ENCODE peak calls at places on chromosome 7, in six cellular contexts. V is cardiac fibroblast, E is SJCRH30, A is PC-3, L is HCT116, T is mesenchymal stem cell. S is an unnamed sample.

GRCh38 chr7:64874114-64874513 is 29.0 kb upstream of the ZNF273 start:
- DNase-seq in V (no peak), E (peak), A (peak), L (no peak), T (no peak), S (no peak)

GRCh38 chr7:94092980-94093379 is 88.8 kb upstream of the BET1 start:
- DNase-seq in V (no peak), E (no peak), A (no peak), L (no peak), T (no peak), S (no peak)

GRCh38 chr7:67692425-67692824 is 695.8 kb downstream of the TYW1 start:
- DNase-seq in V (no peak), E (no peak), A (peak), L (no peak), T (no peak), S (no peak)

GRCh38 chr7:26097837-26098668 is 53.9 kb upstream of the NFE2L3 start:
- DNase-seq in V (no peak), E (no peak), A (peak), L (no peak), T (no peak), S (no peak)

GRCh38 chr7:43085017-43085416 is 27.4 kb upstream of the HECW1 start:
- DNase-seq in V (no peak), E (no peak), A (no peak), L (no peak), T (no peak), S (no peak)

GRCh38 chr7:86947956-86948355 is 111.5 kb downstream of the ELAPOR2 start:
- DNase-seq in V (no peak), E (no peak), A (no peak), L (no peak), T (no peak), S (no peak)

GRCh38 chr7:149821191-149822148 is 16.7 kb upstream of the ZNF862 start:
- DNase-seq in V (no peak), E (no peak), A (no peak), L (no peak), T (no peak), S (no peak)

GRCh38 chr7:1357601-1358271 is 101.5 kb downstream of the MICALL2 start:
- DNase-seq in V (no peak), E (peak), A (no peak), L (no peak), T (no peak), S (no peak)

GRCh38 chr7:29915481-29916215 is 74.0 kb downstream of the SCRN1 start:
- DNase-seq in V (peak), E (no peak), A (no peak), L (no peak), T (no peak), S (no peak)

GRCh38 chr7:28921822-28922221 is 36.3 kb downstream of the TRIL start:
- DNase-seq in V (peak), E (peak), A (peak), L (peak), T (peak), S (peak)

GRCh38 chr7:116542618-116543017 is 17.8 kb downstream of the CAV1 start:
- DNase-seq in V (peak), E (no peak), A (no peak), L (no peak), T (peak), S (no peak)

GRCh38 chr7:41416208-41416595 is 286.7 kb downstream of the INHBA start:
- DNase-seq in V (peak), E (no peak), A (no peak), L (no peak), T (no peak), S (no peak)

GRCh38 chr7:151585744-151586424 is 66.2 kb upstream of the RHEB start:
- DNase-seq in V (no peak), E (no peak), A (no peak), L (no peak), T (no peak), S (no peak)

GRCh38 chr7:17912050-17912449 is 28.2 kb downstream of the SNX13 start:
- DNase-seq in V (no peak), E (no peak), A (no peak), L (no peak), T (no peak), S (no peak)

GRCh38 chr7:107077699-107078516 is 33.4 kb downstream of the PRKAR2B start:
- DNase-seq in V (no peak), E (no peak), A (no peak), L (peak), T (no peak), S (no peak)

GRCh38 chr7:5692112-5692844 is 89.2 kb downstream of the RNF216 start:
- DNase-seq in V (peak), E (peak), A (peak), L (no peak), T (peak), S (no peak)

GRCh38 chr7:28572321-28573058 is 160.2 kb downstream of the CREB5 start:
- DNase-seq in V (no peak), E (no peak), A (peak), L (no peak), T (no peak), S (no peak)

GRCh38 chr7:47744883-47745282 is 163.0 kb upstream of the TNS3 start:
- DNase-seq in V (no peak), E (no peak), A (no peak), L (no peak), T (no peak), S (no peak)

GRCh38 chr7:156493942-156494341 is 146.6 kb upstream of the RNF32 start:
- DNase-seq in V (no peak), E (no peak), A (peak), L (no peak), T (peak), S (no peak)

GRCh38 chr7:44488955-44489354 is 1.5 kb downstream of the NUDCD3 start:
- DNase-seq in V (no peak), E (no peak), A (no peak), L (no peak), T (no peak), S (no peak)
- H3K4me3 ChIP-seq in V (no peak), E (peak), A (peak), L (peak), T (no peak), S (no peak)

DNA sequence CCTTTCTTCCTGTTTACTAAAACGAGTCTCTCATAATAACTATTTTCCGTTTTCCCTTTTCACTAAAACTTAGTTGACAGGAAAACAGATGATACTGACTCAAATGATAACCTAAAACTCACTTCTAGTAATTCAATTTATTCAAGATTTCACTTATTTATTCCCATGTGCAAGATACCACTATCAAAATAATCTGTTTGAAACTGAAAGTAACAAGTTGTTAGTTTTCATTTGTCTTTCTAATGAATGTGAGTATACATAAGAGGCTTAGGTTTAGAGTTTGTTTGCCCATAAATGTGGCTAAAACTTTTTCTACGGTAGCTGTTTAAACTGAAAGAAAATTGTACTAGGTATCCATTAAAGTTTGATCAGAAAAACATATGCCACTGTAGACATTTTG is 314.9 kb upstream of the STEAP1 start:
- DNase-seq in V (no peak), E (no peak), A (no peak), L (no peak), T (no peak), S (no peak)
- H3K4me3 ChIP-seq in V (no peak), E (no peak), A (no peak), L (no peak), T (no peak), S (no peak)

GRCh38 chr7:111012799-111013675 is 77.9 kb upstream of the LRRN3 start:
- DNase-seq in V (no peak), E (no peak), A (no peak), L (no peak), T (no peak), S (no peak)
- H3K4me3 ChIP-seq in V (no peak), E (no peak), A (no peak), L (no peak), T (no peak), S (no peak)

GRCh38 chr7:74454059-74454947 is 597 bp downstream of the GTF2IRD1 start:
- DNase-seq in V (no peak), E (peak), A (no peak), L (no peak), T (no peak), S (peak)

GRCh38 chr7:74453321-74454011 is at the start of gene GTF2IRD1:
- DNase-seq in V (peak), E (peak), A (peak), L (no peak), T (peak), S (peak)

GRCh38 chr7:74457007-74457406 is 3.3 kb downstream of the GTF2IRD1 start:
- DNase-seq in V (no peak), E (no peak), A (no peak), L (no peak), T (no peak), S (no peak)

GRCh38 chr7:74455933-74456332 is 2.2 kb downstream of the GTF2IRD1 start:
- DNase-seq in V (no peak), E (no peak), A (no peak), L (no peak), T (peak), S (no peak)

DNA sequence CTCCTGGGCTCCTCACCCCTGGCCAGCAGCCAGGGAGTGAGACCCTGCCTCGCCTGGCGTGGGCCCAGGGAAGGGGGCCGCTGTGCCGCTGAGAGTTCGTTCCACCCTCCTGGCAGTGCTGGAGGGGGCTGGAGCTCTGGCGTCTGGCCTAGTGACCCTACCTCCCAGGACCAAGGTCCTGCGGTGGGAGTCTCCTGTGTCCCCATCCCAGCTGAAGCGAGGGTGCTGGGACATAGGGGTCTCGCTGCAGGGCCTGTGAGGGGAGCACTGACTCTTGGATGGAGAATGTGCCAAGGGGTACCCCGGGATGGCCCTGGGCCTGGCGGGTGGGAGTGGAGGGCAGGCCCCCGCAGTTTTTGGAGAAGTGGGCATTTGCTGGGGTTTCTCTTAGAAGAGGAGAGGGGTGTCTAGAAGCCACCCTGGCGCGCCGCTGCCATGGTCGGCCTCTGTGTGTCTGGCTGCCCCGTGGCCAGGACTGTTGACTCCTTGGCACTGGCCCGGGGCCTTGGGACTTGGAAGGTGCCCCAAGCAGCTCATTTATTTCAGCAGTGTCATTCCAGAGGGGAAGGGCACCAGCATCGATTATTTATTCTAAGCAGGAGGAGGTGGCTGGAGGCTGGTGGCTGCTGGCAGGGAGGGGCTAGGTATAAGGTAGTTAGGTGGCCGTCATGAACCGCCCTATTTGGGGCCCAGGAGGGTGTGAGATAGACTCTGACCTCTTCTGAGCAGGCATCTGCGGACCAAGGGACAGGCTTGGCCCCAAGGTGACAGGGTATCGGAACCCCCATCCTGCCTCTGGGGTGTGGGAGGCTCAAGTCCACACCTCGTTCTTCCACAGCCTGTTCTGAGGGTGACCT is 1.5 kb downstream of the GTF2IRD1 start:
- DNase-seq in V (no peak), E (no peak), A (no peak), L (no peak), T (no peak), S (no peak)
- H3K4me3 ChIP-seq in V (peak), E (peak), A (peak), L (peak), T (peak), S (peak)

S was measured in WERI-Rb-1.